ENCODE peak calls at places on chromosomes 5 and 9, in four cellular contexts. H is stimulated activated CD4-positive, alpha-beta T cell treated with anti-CD3 and anti-CD28 coated beads, Interleukin-2, amount 100 ng/mL, for 24 hours; S is stimulated activated naive CD8-positive, alpha-beta T cell treated with anti-CD3 and anti-CD28 coated beads, Interleukin-15, amount 100 ng/mL, for 72 hours; G is activated effector memory CD4-positive, alpha-beta T cell treated with Interleukin-2 at 50 U/mL for 16 hours. F is an unnamed sample.

GRCh38 chr9:18109670-18110069 is 364.3 kb upstream of the ADAMTSL1 start:
- DNase-seq in H (no peak), G (no peak), S (no peak), F (no peak)

GRCh38 chr9:112379177-112380101 is 469 bp upstream of the HSDL2 start:
- DNase-seq in H (peak), S (peak), G (peak), F (peak)

GRCh38 chr9:84667571-84668203 is 1.8 kb upstream of the NTRK2 start:
- DNase-seq in H (no peak), S (no peak), G (no peak), F (peak)

GRCh38 chr5:40976836-40977235 is 67.5 kb downstream of the C7 start:
- DNase-seq in G (no peak), H (no peak), S (no peak), F (no peak)

GRCh38 chr9:93300175-93300572 is 116.2 kb downstream of the WNK2 start:
- DNase-seq in S (no peak), G (no peak), H (no peak), F (no peak)

GRCh38 chr5:95824747-95825146 is 2.2 kb upstream of the GLRX start:
- DNase-seq in G (no peak), H (no peak), S (no peak), F (no peak)

GRCh38 chr5:180595381-180596114 is 4.2 kb upstream of the SCGB3A1 start:
- DNase-seq in G (no peak), H (no peak), S (no peak), F (peak)

GRCh38 chr9:138101444-138102234 is 224.1 kb downstream of the CACNA1B start:
- DNase-seq in G (no peak), H (no peak), S (peak), F (peak)

GRCh38 chr5:153542536-153542935 is 52.1 kb downstream of the GRIA1 start:
- DNase-seq in G (no peak), H (no peak), S (no peak), F (no peak)

GRCh38 chr9:129769582-129770107 is 16.8 kb upstream of the PTGES start:
- DNase-seq in G (no peak), S (no peak), H (no peak), F (no peak)

GRCh38 chr5:154316223-154316967 is 125.9 kb downstream of the GALNT10 start:
- DNase-seq in G (no peak), H (no peak), S (no peak), F (no peak)

GRCh38 chr5:159962214-159962613 is 45.9 kb downstream of the ADRA1B start:
- DNase-seq in G (no peak), H (no peak), S (no peak), F (no peak)

GRCh38 chr5:90093931-90094485 is 315.5 kb downstream of the CETN3 start:
- DNase-seq in S (no peak), G (no peak), H (no peak), F (no peak)

GRCh38 chr9:77764894-77765780 is 117.0 kb upstream of the GNA14 start:
- DNase-seq in S (no peak), G (no peak), H (no peak), F (no peak)

GRCh38 chr9:92762781-92763708 is 1.6 kb downstream of the BICD2 start:
- DNase-seq in H (no peak), G (no peak), S (no peak), F (no peak)

GRCh38 chr5:56561455-56561854 is 253.9 kb upstream of the MAP3K1 start:
- DNase-seq in H (no peak), G (no peak), S (no peak), F (no peak)

GRCh38 chr9:36135791-36136276 is 699 bp upstream of the GLIPR2 start:
- DNase-seq in H (no peak), S (no peak), G (no peak), F (no peak)

GRCh38 chr9:136087741-136088480 is 7.2 kb downstream of the NACC2 start:
- DNase-seq in S (no peak), G (no peak), H (no peak), F (no peak)

GRCh38 chr9:79573697-79573976 is 1.9 kb downstream of the TLE4 start:
- DNase-seq in G (no peak), H (no peak), S (no peak), F (no peak)

GRCh38 chr5:106262395-106262794 is 1408.3 kb downstream of the EFNA5 start:
- DNase-seq in G (no peak), H (no peak), S (no peak), F (no peak)

GRCh38 chr9:131397100-131397790 is 3.4 kb downstream of the PRRC2B start:
- DNase-seq in S (no peak), G (no peak), H (no peak), F (no peak)

GRCh38 chr9:133591985-133592384 is 17.2 kb downstream of the FAM163B start:
- DNase-seq in G (no peak), S (no peak), H (no peak), F (no peak)

GRCh38 chr9:34651286-34651685 is 699 bp upstream of the IL11RA start:
- DNase-seq in H (no peak), S (no peak), G (no peak), F (no peak)

GRCh38 chr5:157046041-157046440 is 12.9 kb downstream of the HAVCR1 start:
- DNase-seq in S (peak), G (no peak), H (no peak), F (peak)

GRCh38 chr9:37452611-37453010 is 12.6 kb downstream of the ZBTB5 start:
- DNase-seq in G (no peak), S (no peak), H (no peak), F (no peak)

GRCh38 chr9:83932851-83933250 is 11.6 kb upstream of the KIF27 start:
- DNase-seq in S (no peak), G (no peak), H (no peak), F (no peak)

GRCh38 chr9:35342221-35342620 is 147.7 kb upstream of the RUSC2 start:
- DNase-seq in H (no peak), S (no peak), G (no peak), F (no peak)

GRCh38 chr5:150180241-150181027 is 9.4 kb upstream of the SLC6A7 start:
- DNase-seq in H (no peak), S (no peak), G (no peak), F (no peak)

GRCh38 chr9:131474711-131475110 is 28.0 kb upstream of the POMT1 start:
- DNase-seq in G (no peak), H (no peak), S (no peak), F (no peak)

GRCh38 chr5:127338501-127338900 is 47.9 kb downstream of the MEGF10 start:
- DNase-seq in G (no peak), H (no peak), S (no peak), F (no peak)

GRCh38 chr5:159735749-159736660 is 180.3 kb upstream of the ADRA1B start:
- DNase-seq in H (no peak), G (no peak), S (no peak), F (no peak)

GRCh38 chr9:114417511-114417910 is 29.7 kb upstream of the AKNA start:
- DNase-seq in H (no peak), G (no peak), S (no peak), F (no peak)